ENCODE peak calls at places on chromosomes 11 and 22, in nine cellular contexts. One of them, this sample, is unnamed.

GRCh38 chr22:32796865-32797573 is 4.5 kb upstream of the TIMP3 start:
- DNase-seq in uterus: peak; percentile 81
- DNase-seq in prostate gland: peak; percentile 63
- DNase-seq in ovary: peak; percentile 77
- DNase-seq in psoas muscle: peak; percentile 70
- DNase-seq in CD8-positive, alpha-beta T cell: peak; percentile 57
- DNase-seq in mucosa of descending colon: peak; percentile 72
- DNase-seq in right atrium auricular region: peak; percentile 83
- DNase-seq in CD4-positive, alpha-beta T cell: peak; percentile 25
- DNase-seq in this sample: peak; percentile 59

GRCh38 chr22:44523981-44524759 is 26.1 kb upstream of the RTL6 start:
- DNase-seq in mucosa of descending colon: no peak
- DNase-seq in CD4-positive, alpha-beta T cell: no peak
- DNase-seq in prostate gland: no peak
- DNase-seq in CD8-positive, alpha-beta T cell: no peak
- DNase-seq in psoas muscle: peak; percentile 43
- DNase-seq in right atrium auricular region: peak; percentile 61
- DNase-seq in uterus: peak; percentile 83
- DNase-seq in ovary: peak; percentile 84
- DNase-seq in this sample: peak; percentile 88

GRCh38 chr11:117604349-117604995 is 192.5 kb downstream of the DSCAML1 start:
- DNase-seq in CD4-positive, alpha-beta T cell: no peak
- DNase-seq in CD8-positive, alpha-beta T cell: no peak
- DNase-seq in ovary: no peak
- DNase-seq in psoas muscle: no peak
- DNase-seq in right atrium auricular region: no peak
- DNase-seq in mucosa of descending colon: no peak
- DNase-seq in prostate gland: no peak
- DNase-seq in uterus: no peak
- DNase-seq in this sample: peak; percentile 61

GRCh38 chr22:46097268-46097900 is 52.9 kb upstream of the PPARA start:
- DNase-seq in psoas muscle: no peak
- DNase-seq in prostate gland: no peak
- DNase-seq in mucosa of descending colon: no peak
- DNase-seq in ovary: no peak
- DNase-seq in CD4-positive, alpha-beta T cell: no peak
- DNase-seq in right atrium auricular region: no peak
- DNase-seq in CD8-positive, alpha-beta T cell: no peak
- DNase-seq in uterus: no peak
- DNase-seq in this sample: no peak

GRCh38 chr22:49536571-49537131 is 291.0 kb downstream of the BRD1 start:
- DNase-seq in prostate gland: no peak
- DNase-seq in right atrium auricular region: no peak
- DNase-seq in CD4-positive, alpha-beta T cell: no peak
- DNase-seq in ovary: no peak
- DNase-seq in mucosa of descending colon: no peak
- DNase-seq in psoas muscle: no peak
- DNase-seq in CD8-positive, alpha-beta T cell: no peak
- DNase-seq in uterus: no peak
- DNase-seq in this sample: no peak

GRCh38 chr11:80024119-80024518 is 583.3 kb upstream of the TENM4 start:
- DNase-seq in right atrium auricular region: no peak
- DNase-seq in CD8-positive, alpha-beta T cell: no peak
- DNase-seq in uterus: no peak
- DNase-seq in mucosa of descending colon: no peak
- DNase-seq in psoas muscle: no peak
- DNase-seq in prostate gland: no peak
- DNase-seq in ovary: no peak
- DNase-seq in CD4-positive, alpha-beta T cell: no peak
- DNase-seq in this sample: no peak

GRCh38 chr11:79332017-79332416 is 108.8 kb downstream of the TENM4 start:
- DNase-seq in ovary: no peak
- DNase-seq in right atrium auricular region: no peak
- DNase-seq in CD8-positive, alpha-beta T cell: no peak
- DNase-seq in mucosa of descending colon: no peak
- DNase-seq in CD4-positive, alpha-beta T cell: no peak
- DNase-seq in psoas muscle: no peak
- DNase-seq in prostate gland: no peak
- DNase-seq in uterus: no peak
- DNase-seq in this sample: no peak

GRCh38 chr11:63490551-63491239 is at the start of gene PLAAT5:
- DNase-seq in psoas muscle: peak; percentile 49
- DNase-seq in CD4-positive, alpha-beta T cell: peak; percentile 10
- DNase-seq in CD8-positive, alpha-beta T cell: peak; percentile 31
- DNase-seq in prostate gland: no peak
- DNase-seq in uterus: peak; percentile 39
- DNase-seq in ovary: peak; percentile 60
- DNase-seq in right atrium auricular region: no peak
- DNase-seq in mucosa of descending colon: no peak
- DNase-seq in this sample: no peak

GRCh38 chr11:446886-447285 is 3.2 kb upstream of the PTDSS2 start:
- DNase-seq in uterus: no peak
- DNase-seq in CD4-positive, alpha-beta T cell: no peak
- DNase-seq in CD8-positive, alpha-beta T cell: no peak
- DNase-seq in ovary: no peak
- DNase-seq in mucosa of descending colon: peak; percentile 64
- DNase-seq in right atrium auricular region: no peak
- DNase-seq in psoas muscle: no peak
- DNase-seq in prostate gland: no peak
- DNase-seq in this sample: no peak

GRCh38 chr11:46356911-46357482 is 9.7 kb downstream of the DGKZ start:
- DNase-seq in psoas muscle: peak; percentile 10
- DNase-seq in right atrium auricular region: no peak
- DNase-seq in prostate gland: no peak
- DNase-seq in mucosa of descending colon: no peak
- DNase-seq in ovary: no peak
- DNase-seq in CD4-positive, alpha-beta T cell: no peak
- DNase-seq in uterus: no peak
- DNase-seq in CD8-positive, alpha-beta T cell: no peak
- DNase-seq in this sample: no peak

GRCh38 chr11:83070044-83070877 is 1.4 kb downstream of the RAB30 start:
- DNase-seq in CD8-positive, alpha-beta T cell: no peak
- DNase-seq in right atrium auricular region: peak; percentile 64
- DNase-seq in psoas muscle: no peak
- DNase-seq in prostate gland: no peak
- DNase-seq in CD4-positive, alpha-beta T cell: no peak
- DNase-seq in ovary: no peak
- DNase-seq in uterus: no peak
- DNase-seq in mucosa of descending colon: no peak
- DNase-seq in this sample: peak; percentile 68

GRCh38 chr11:58914821-58915543 is 24.3 kb upstream of the GLYATL1 start:
- DNase-seq in uterus: no peak
- DNase-seq in CD8-positive, alpha-beta T cell: no peak
- DNase-seq in psoas muscle: no peak
- DNase-seq in ovary: no peak
- DNase-seq in mucosa of descending colon: no peak
- DNase-seq in CD4-positive, alpha-beta T cell: no peak
- DNase-seq in prostate gland: no peak
- DNase-seq in right atrium auricular region: no peak
- DNase-seq in this sample: no peak

GRCh38 chr11:31932879-31933278 is 121.8 kb upstream of the PAX6 start:
- DNase-seq in CD8-positive, alpha-beta T cell: no peak
- DNase-seq in uterus: no peak
- DNase-seq in mucosa of descending colon: no peak
- DNase-seq in right atrium auricular region: no peak
- DNase-seq in ovary: no peak
- DNase-seq in prostate gland: no peak
- DNase-seq in psoas muscle: no peak
- DNase-seq in CD4-positive, alpha-beta T cell: no peak
- DNase-seq in this sample: no peak

GRCh38 chr22:26336773-26337172 is 92.3 kb upstream of the ASPHD2 start:
- DNase-seq in uterus: no peak
- DNase-seq in right atrium auricular region: no peak
- DNase-seq in psoas muscle: no peak
- DNase-seq in CD8-positive, alpha-beta T cell: no peak
- DNase-seq in prostate gland: no peak
- DNase-seq in ovary: no peak
- DNase-seq in mucosa of descending colon: no peak
- DNase-seq in CD4-positive, alpha-beta T cell: no peak
- DNase-seq in this sample: no peak
- H3K9me3 ChIP-seq in uterus: no peaks in the 10 kb centered on the region
- H3K9me3 ChIP-seq in right atrium auricular region: no peaks in the 10 kb centered on the region
- H3K9me3 ChIP-seq in psoas muscle: no peaks in the 10 kb centered on the region
- H3K9me3 ChIP-seq in CD8-positive, alpha-beta T cell: no peaks in the 10 kb centered on the region
- H3K9me3 ChIP-seq in prostate gland: no peaks in the 10 kb centered on the region
- H3K9me3 ChIP-seq in ovary: no peaks in the 10 kb centered on the region
- H3K9me3 ChIP-seq in mucosa of descending colon: no peaks in the 10 kb centered on the region
- H3K9me3 ChIP-seq in CD4-positive, alpha-beta T cell: no peaks in the 10 kb centered on the region
- H3K9me3 ChIP-seq in this sample: no peaks in the 10 kb centered on the region

DNA sequence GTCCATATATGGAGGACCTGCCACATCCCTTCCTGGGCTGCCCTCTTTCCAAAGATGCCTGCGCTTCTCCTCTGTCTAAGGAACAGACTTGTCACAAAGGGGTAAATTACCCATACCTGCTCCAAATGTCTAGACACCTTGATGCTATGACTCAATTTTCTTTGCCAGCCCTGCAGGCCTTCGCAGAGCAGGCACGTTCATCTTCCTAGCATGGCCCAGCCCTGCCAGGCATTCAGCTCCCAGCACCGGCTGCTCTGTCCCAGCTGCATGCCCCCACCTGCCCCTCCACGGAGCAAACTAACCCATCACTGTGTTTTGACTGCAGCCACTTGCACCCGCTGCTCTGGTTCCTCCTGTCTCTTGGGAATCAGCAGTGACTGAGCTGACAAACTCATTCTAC is 526.1 kb downstream of the MIAT start:
- DNase-seq in psoas muscle: no peak
- DNase-seq in CD4-positive, alpha-beta T cell: no peak
- DNase-seq in uterus: no peak
- DNase-seq in ovary: no peak
- DNase-seq in prostate gland: no peak
- DNase-seq in mucosa of descending colon: no peak
- DNase-seq in right atrium auricular region: no peak
- DNase-seq in CD8-positive, alpha-beta T cell: no peak
- DNase-seq in this sample: no peak
- H3K9me3 ChIP-seq in psoas muscle: no peaks in the 10 kb centered on the region
- H3K9me3 ChIP-seq in CD4-positive, alpha-beta T cell: no peaks in the 10 kb centered on the region
- H3K9me3 ChIP-seq in uterus: no peaks in the 10 kb centered on the region
- H3K9me3 ChIP-seq in ovary: no peaks in the 10 kb centered on the region
- H3K9me3 ChIP-seq in prostate gland: no peaks in the 10 kb centered on the region
- H3K9me3 ChIP-seq in mucosa of descending colon: no peaks in the 10 kb centered on the region
- H3K9me3 ChIP-seq in right atrium auricular region: no peaks in the 10 kb centered on the region
- H3K9me3 ChIP-seq in CD8-positive, alpha-beta T cell: no peaks in the 10 kb centered on the region
- H3K9me3 ChIP-seq in this sample: no peaks in the 10 kb centered on the region

GRCh38 chr11:11472096-11472495 is 119.0 kb upstream of the CSNK2A3 start:
- DNase-seq in CD4-positive, alpha-beta T cell: no peak
- DNase-seq in CD8-positive, alpha-beta T cell: no peak
- DNase-seq in psoas muscle: no peak
- DNase-seq in mucosa of descending colon: no peak
- DNase-seq in right atrium auricular region: no peak
- DNase-seq in ovary: no peak
- DNase-seq in prostate gland: no peak
- DNase-seq in uterus: no peak
- DNase-seq in this sample: no peak

GRCh38 chr11:11476971-11477645 is 124.1 kb upstream of the CSNK2A3 start:
- DNase-seq in mucosa of descending colon: no peak
- DNase-seq in uterus: no peak
- DNase-seq in CD4-positive, alpha-beta T cell: no peak
- DNase-seq in ovary: no peak
- DNase-seq in CD8-positive, alpha-beta T cell: no peak
- DNase-seq in psoas muscle: no peak
- DNase-seq in prostate gland: no peak
- DNase-seq in right atrium auricular region: no peak
- DNase-seq in this sample: peak; percentile 66

GRCh38 chr11:11478021-11478420 is 125.0 kb upstream of the CSNK2A3 start:
- DNase-seq in CD8-positive, alpha-beta T cell: no peak
- DNase-seq in ovary: no peak
- DNase-seq in psoas muscle: no peak
- DNase-seq in mucosa of descending colon: no peak
- DNase-seq in uterus: no peak
- DNase-seq in right atrium auricular region: no peak
- DNase-seq in CD4-positive, alpha-beta T cell: no peak
- DNase-seq in prostate gland: no peak
- DNase-seq in this sample: no peak

GRCh38 chr11:11478687-11479086 is 125.6 kb upstream of the CSNK2A3 start:
- DNase-seq in psoas muscle: no peak
- DNase-seq in prostate gland: no peak
- DNase-seq in ovary: no peak
- DNase-seq in mucosa of descending colon: no peak
- DNase-seq in CD8-positive, alpha-beta T cell: no peak
- DNase-seq in CD4-positive, alpha-beta T cell: no peak
- DNase-seq in right atrium auricular region: no peak
- DNase-seq in uterus: no peak
- DNase-seq in this sample: no peak

DNA sequence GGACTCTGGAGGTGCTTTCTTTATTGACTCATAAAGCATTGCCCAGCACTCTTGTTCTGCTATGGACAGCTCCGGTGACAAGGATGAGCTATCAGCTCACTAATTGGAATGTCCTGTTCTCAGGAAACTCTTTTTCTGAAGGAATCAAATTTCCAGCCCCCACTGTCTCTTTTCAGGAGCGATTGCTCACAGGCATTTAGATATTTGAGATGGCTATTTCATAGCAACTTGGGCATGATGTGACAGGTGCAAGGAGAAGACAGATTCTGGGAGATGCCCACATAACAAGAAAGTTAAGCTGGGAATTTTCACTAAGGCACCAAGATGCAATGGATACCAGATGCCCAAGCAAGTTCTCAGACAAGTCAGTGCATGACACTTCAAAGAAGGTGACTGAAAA is 123.4 kb upstream of the CSNK2A3 start:
- DNase-seq in CD8-positive, alpha-beta T cell: no peak
- DNase-seq in right atrium auricular region: no peak
- DNase-seq in prostate gland: no peak
- DNase-seq in uterus: no peak
- DNase-seq in CD4-positive, alpha-beta T cell: no peak
- DNase-seq in psoas muscle: no peak
- DNase-seq in mucosa of descending colon: no peak
- DNase-seq in ovary: no peak
- DNase-seq in this sample: no peak
- H3K9me3 ChIP-seq in CD8-positive, alpha-beta T cell: no peaks in the 10 kb centered on the region
- H3K9me3 ChIP-seq in right atrium auricular region: no peaks in the 10 kb centered on the region
- H3K9me3 ChIP-seq in prostate gland: no peaks in the 10 kb centered on the region
- H3K9me3 ChIP-seq in uterus: no peaks in the 10 kb centered on the region
- H3K9me3 ChIP-seq in CD4-positive, alpha-beta T cell: no peaks in the 10 kb centered on the region
- H3K9me3 ChIP-seq in psoas muscle: no peaks in the 10 kb centered on the region
- H3K9me3 ChIP-seq in mucosa of descending colon: no peaks in the 10 kb centered on the region
- H3K9me3 ChIP-seq in ovary: no peaks in the 10 kb centered on the region
- H3K9me3 ChIP-seq in this sample: no peaks in the 10 kb centered on the region

DNA sequence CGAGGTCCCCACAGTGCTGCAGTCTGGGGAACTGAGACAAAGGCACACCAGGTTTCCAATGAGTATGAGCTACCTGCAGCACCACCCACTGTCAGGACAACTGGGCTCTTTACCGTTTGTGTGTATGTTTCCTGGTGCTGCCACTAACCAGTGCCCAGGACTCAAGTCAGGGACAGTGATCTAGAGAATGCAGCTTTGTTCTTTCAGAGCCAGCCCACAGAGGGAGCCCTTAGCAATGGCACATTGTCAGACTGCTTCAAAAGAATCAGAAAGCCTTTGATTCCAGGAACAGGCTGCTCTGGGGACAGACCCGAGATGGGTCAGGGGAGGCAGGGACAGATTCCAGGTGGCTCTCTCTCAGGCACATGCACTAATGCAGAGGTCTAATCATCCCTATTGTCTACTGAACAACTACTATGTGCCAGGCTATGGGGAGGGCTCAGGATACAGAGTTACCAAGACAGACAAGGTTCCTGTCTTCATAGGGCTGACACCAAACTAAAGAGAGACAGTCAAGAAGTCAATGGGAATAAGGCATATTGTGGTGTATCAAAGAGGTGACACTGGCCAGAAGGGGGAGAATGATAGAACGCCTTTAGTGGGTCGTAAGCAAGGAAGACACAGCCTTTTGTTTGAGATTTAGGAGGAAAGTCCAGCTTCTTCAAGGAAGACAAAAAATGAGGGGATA is 103.7 kb downstream of the VPREB1 start:
- DNase-seq in psoas muscle: no peak
- DNase-seq in mucosa of descending colon: no peak
- DNase-seq in CD4-positive, alpha-beta T cell: no peak
- DNase-seq in ovary: no peak
- DNase-seq in prostate gland: no peak
- DNase-seq in CD8-positive, alpha-beta T cell: no peak
- DNase-seq in uterus: no peak
- DNase-seq in right atrium auricular region: no peak
- DNase-seq in this sample: no peak
- H3K9me3 ChIP-seq in psoas muscle: no peaks in the 10 kb centered on the region
- H3K9me3 ChIP-seq in mucosa of descending colon: no peaks in the 10 kb centered on the region
- H3K9me3 ChIP-seq in CD4-positive, alpha-beta T cell: no peaks in the 10 kb centered on the region
- H3K9me3 ChIP-seq in ovary: no peaks in the 10 kb centered on the region
- H3K9me3 ChIP-seq in prostate gland: no peaks in the 10 kb centered on the region
- H3K9me3 ChIP-seq in CD8-positive, alpha-beta T cell: no peaks in the 10 kb centered on the region
- H3K9me3 ChIP-seq in uterus: no peaks in the 10 kb centered on the region
- H3K9me3 ChIP-seq in right atrium auricular region: no peaks in the 10 kb centered on the region
- H3K9me3 ChIP-seq in this sample: no peaks in the 10 kb centered on the region